ENCODE peak calls at places on chromosome 14, in five cellular contexts. S is cardiac muscle cell, Y is A549, B is kidney, K is colonic mucosa. J is an unnamed sample.

GRCh38 chr14:61802010-61802621 is 39.9 kb downstream of the SNAPC1 start:
- DNase-seq in K (no peak), B (no peak), Y (no peak), S (no peak), J (no peak)

GRCh38 chr14:55807059-55807499 is 227.1 kb downstream of the KTN1 start:
- DNase-seq in S (peak; percentile 99), B (peak; percentile 94), K (peak; percentile 97), Y (peak; percentile 69), J (no peak)

GRCh38 chr14:80055912-80056801 is 155.1 kb downstream of the DIO2 start:
- DNase-seq in K (peak; percentile 24), S (peak; percentile 70), B (no peak), Y (peak; percentile 75), J (peak; percentile 29)

GRCh38 chr14:92108345-92109254 is 2.2 kb upstream of the ATXN3 start:
- DNase-seq in Y (no peak), B (no peak), S (peak; percentile 10), K (no peak), J (no peak)

GRCh38 chr14:101118746-101119610 is 215.5 kb upstream of the RTL1 start:
- DNase-seq in K (no peak), Y (no peak), S (no peak), B (peak; percentile 65), J (no peak)

GRCh38 chr14:63875311-63875710 is 22.5 kb downstream of the SYNE2 start:
- DNase-seq in B (peak; percentile 83), S (peak; percentile 78), Y (peak; percentile 33), K (peak; percentile 48), J (no peak)

GRCh38 chr14:90091393-90091792 is 29.6 kb downstream of the KCNK13 start:
- DNase-seq in K (no peak), Y (no peak), S (peak; percentile 89), B (no peak), J (no peak)

GRCh38 chr14:75440733-75441474 is 13.1 kb downstream of the JDP2 start:
- DNase-seq in S (peak; percentile 88), B (no peak), K (no peak), Y (no peak), J (no peak)

GRCh38 chr14:49959822-49960408 is 67.0 kb downstream of the ARF6 start:
- DNase-seq in Y (no peak), S (no peak), K (peak; percentile 78), B (peak; percentile 83), J (no peak)

GRCh38 chr14:91744068-91744480 is 12.2 kb upstream of the CATSPERB start:
- DNase-seq in Y (peak; percentile 79), S (no peak), B (no peak), K (peak; percentile 69), J (no peak)

GRCh38 chr14:44589180-44589579 is 82.1 kb upstream of the FSCB start:
- DNase-seq in Y (no peak), K (no peak), S (no peak), B (no peak), J (no peak)

GRCh38 chr14:71438684-71439083 is 493.5 kb upstream of the RGS6 start:
- DNase-seq in B (no peak), S (peak; percentile 39), Y (no peak), K (no peak), J (no peak)

GRCh38 chr14:75200451-75200850 is 24.0 kb upstream of the TMED10 start:
- DNase-seq in K (peak; percentile 92), S (no peak), Y (no peak), B (peak; percentile 78), J (no peak)

GRCh38 chr14:72525087-72525909 is 368.6 kb downstream of the DPF3 start:
- DNase-seq in B (no peak), K (no peak), S (no peak), Y (no peak), J (no peak)

GRCh38 chr14:75630695-75631452 is 29.8 kb downstream of the ERG28 start:
- DNase-seq in Y (no peak), S (no peak), B (no peak), K (no peak), J (no peak)

GRCh38 chr14:102902523-102903247 is 19.8 kb upstream of the AMN start:
- DNase-seq in K (no peak), S (no peak), B (no peak), Y (no peak), J (no peak)

GRCh38 chr14:20469890-20470858 is 968 bp downstream of the PNP start:
- DNase-seq in S (peak; percentile 59), B (peak; percentile 79), Y (peak; percentile 71), K (peak; percentile 65), J (peak; percentile 15)

GRCh38 chr14:50040401-50040775 is 76.0 kb downstream of the VCPKMT start:
- DNase-seq in K (no peak), B (no peak), Y (peak; percentile 54), S (peak; percentile 80), J (no peak)

GRCh38 chr14:23071975-23072539 is 14.7 kb upstream of the CDH24 start:
- DNase-seq in K (peak; percentile 52), Y (no peak), B (no peak), S (no peak), J (no peak)

GRCh38 chr14:59464651-59465569 is at the start of gene GPR135:
- DNase-seq in K (peak; percentile 56), B (peak; percentile 90), Y (no peak), S (peak; percentile 65), J (peak; percentile 76)

GRCh38 chr14:78950654-78951053 is 780.5 kb downstream of the NRXN3 start:
- DNase-seq in S (peak; percentile 58), B (no peak), K (no peak), Y (peak; percentile 7), J (no peak)

GRCh38 chr14:45526715-45527549 is 273.9 kb upstream of the MIS18BP1 start:
- DNase-seq in Y (peak; percentile 57), S (no peak), B (no peak), K (peak; percentile 29), J (peak; percentile 38)

GRCh38 chr14:101177301-101178055 is 274.0 kb upstream of the RTL1 start:
- DNase-seq in B (peak; percentile 55), Y (no peak), K (no peak), S (no peak), J (no peak)

GRCh38 chr14:25049559-25050493 is at the start of gene STXBP6:
- DNase-seq in S (peak; percentile 78), K (peak; percentile 76), B (peak; percentile 81), Y (peak; percentile 35), J (peak; percentile 73)

GRCh38 chr14:70601162-70601561 is 707 bp upstream of the MED6 start:
- DNase-seq in B (no peak), S (peak; percentile 64), Y (peak; percentile 9), K (no peak), J (no peak)

GRCh38 chr14:37899365-37899764 is 303.9 kb downstream of the TTC6 start:
- DNase-seq in S (no peak), K (no peak), B (peak; percentile 36), Y (no peak), J (peak; percentile 30)

GRCh38 chr14:44895716-44896115 is 66.0 kb downstream of the KLHL28 start:
- DNase-seq in Y (no peak), K (no peak), B (no peak), S (peak; percentile 41), J (no peak)

GRCh38 chr14:81401420-81402122 is 1.4 kb upstream of the STON2 start:
- DNase-seq in Y (peak; percentile 33), B (no peak), K (no peak), S (peak; percentile 88), J (no peak)

GRCh38 chr14:70873627-70874026 is 33.6 kb upstream of the PCNX1 start:
- DNase-seq in S (no peak), Y (no peak), K (no peak), B (no peak), J (no peak)

GRCh38 chr14:86575141-86575540 is 1045.2 kb downstream of the FLRT2 start:
- DNase-seq in S (peak; percentile 2), K (no peak), Y (no peak), B (no peak), J (no peak)

GRCh38 chr14:73787760-73788508 is 63.7 kb upstream of the PTGR2 start:
- DNase-seq in Y (no peak), S (peak; percentile 60), K (no peak), B (no peak), J (no peak)

GRCh38 chr14:85535316-85535715 is 5.4 kb downstream of the FLRT2 start:
- DNase-seq in K (no peak), Y (no peak), S (peak; percentile 32), B (no peak), J (no peak)

GRCh38 chr14:76015668-76016067 is 30.1 kb downstream of the IFT43 start:
- DNase-seq in K (no peak), B (no peak), Y (no peak), S (no peak), J (no peak)

DNA sequence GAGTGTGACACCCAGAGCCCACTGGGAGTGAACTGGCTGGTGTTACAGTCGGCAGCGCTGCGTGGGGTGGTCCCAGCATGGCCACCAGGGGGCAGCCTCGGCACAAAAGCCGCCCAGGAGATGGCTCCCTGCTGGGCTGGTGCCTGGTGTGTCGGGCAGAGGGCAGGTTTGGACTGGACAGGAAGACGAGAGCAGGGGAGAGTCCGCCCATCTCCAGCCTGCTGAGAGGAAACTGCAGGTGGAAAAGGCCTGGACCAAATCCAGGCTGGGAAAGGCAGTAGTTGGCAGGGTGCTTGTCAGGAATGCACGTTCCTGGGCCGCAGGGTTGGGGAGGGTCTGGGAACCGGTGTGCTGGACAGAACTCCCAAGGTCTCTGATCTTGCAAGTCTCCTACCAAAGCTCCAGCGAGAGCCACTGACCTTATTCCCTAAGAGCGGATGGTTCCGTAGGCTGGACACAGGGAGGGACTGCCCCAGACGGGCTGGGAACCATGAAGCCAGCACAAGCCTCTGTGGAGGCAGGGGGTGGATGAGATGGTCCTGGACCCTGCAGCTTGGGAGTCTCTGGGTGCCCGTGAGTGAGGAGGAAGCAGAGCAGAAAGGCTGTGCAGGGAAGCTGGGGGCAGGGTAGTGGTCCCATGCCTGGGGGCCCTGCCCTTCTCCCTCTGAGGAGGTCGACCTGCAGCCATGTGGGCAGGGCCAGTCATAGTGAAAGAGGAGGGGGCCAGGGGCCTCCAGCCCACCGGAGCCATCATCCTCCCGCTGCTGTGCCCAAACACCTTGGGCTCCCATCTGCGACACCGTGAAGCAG is 1.8 kb downstream of the AHNAK2 start:
- DNase-seq in K (peak; percentile 91), S (peak; percentile 87), B (peak; percentile 95), Y (peak; percentile 90), J (peak; percentile 92)
- TF ChIP-seq CTCF in K (peak; percentile 87), S (peak; percentile 83), B (peak; percentile 97), Y (peak; percentile 91), J (peak; percentile 98)

DNA sequence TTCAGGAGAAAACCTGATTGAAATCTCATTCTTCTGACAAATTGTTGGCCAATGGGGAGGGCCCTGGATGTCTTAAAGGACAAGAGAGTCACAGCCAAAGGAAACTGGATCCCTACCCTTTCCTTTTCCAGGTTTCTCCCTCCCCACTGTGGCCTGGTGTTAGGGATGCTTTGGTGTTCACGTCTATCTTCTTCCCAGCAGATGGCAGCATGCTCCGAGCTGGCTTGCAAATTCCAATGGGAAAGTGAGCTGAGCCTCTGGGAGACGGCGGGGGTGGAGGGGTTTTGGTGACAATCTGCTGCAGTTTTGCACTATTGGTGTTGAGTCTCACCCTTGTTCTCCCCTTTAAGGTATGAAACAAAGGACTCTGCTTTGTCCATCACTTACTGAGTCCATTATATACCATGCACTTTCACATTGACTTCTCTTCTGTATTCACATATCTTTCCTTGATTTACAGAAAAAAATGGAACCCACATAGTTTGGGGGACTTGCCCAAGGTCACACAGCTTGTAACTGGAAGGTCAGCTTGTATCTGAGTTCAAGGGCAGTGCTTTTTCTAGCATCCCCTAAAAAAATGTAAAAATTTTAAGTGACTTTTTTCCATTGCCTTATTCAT is 39.3 kb downstream of the CCDC177 start:
- DNase-seq in S (peak; percentile 76), B (no peak), Y (peak; percentile 58), K (peak; percentile 45), J (peak; percentile 71)
- TF ChIP-seq CTCF in S (peak; percentile 83), B (peak; percentile 39), Y (peak; percentile 80), K (peak; percentile 48), J (peak; percentile 33)

GRCh38 chr14:57692671-57693070 is 173.2 kb downstream of the SLC35F4 start:
- DNase-seq in S (peak; percentile 83), K (no peak), B (no peak), Y (peak; percentile 65), J (no peak)
- TF ChIP-seq CTCF in S (peak; percentile 72), K (peak; percentile 19), B (peak; percentile 45), Y (peak; percentile 61), J (peak; percentile 44)

GRCh38 chr14:31934767-31935266 is 142.3 kb upstream of the ARHGAP5 start:
- DNase-seq in K (peak; percentile 73), Y (peak; percentile 87), B (no peak), S (peak; percentile 81), J (peak; percentile 55)
- TF ChIP-seq CTCF in K (peak; percentile 36), Y (peak; percentile 78), B (peak; percentile 73), S (peak; percentile 68), J (no peak)

J was measured in glutamatergic neuron.